ENCODE peak calls at places on chromosomes 7 and 10, in seven cellular contexts. One of them, this sample, is unnamed.

GRCh38 chr7:15866753-15867152 is 180.3 kb upstream of the MEOX2 start:
- DNase-seq in cardiac fibroblast: no peak
- DNase-seq in nephron progenitor cell: no peak
- DNase-seq in IMR-90: no peak
- DNase-seq in sigmoid colon: no peak
- DNase-seq in cardiac muscle cell: no peak
- DNase-seq in AG09309: no peak
- DNase-seq in this sample: no peak

GRCh38 chr10:29109700-29110099 is 179.2 kb upstream of the LYZL1 start:
- DNase-seq in sigmoid colon: no peak
- DNase-seq in cardiac muscle cell: no peak
- DNase-seq in nephron progenitor cell: no peak
- DNase-seq in cardiac fibroblast: no peak
- DNase-seq in AG09309: no peak
- DNase-seq in IMR-90: no peak
- DNase-seq in this sample: no peak

GRCh38 chr10:131625041-131625440 is 275.8 kb upstream of the PPP2R2D start:
- DNase-seq in nephron progenitor cell: no peak
- DNase-seq in AG09309: no peak
- DNase-seq in cardiac muscle cell: no peak
- DNase-seq in sigmoid colon: no peak
- DNase-seq in cardiac fibroblast: no peak
- DNase-seq in IMR-90: no peak
- DNase-seq in this sample: no peak

GRCh38 chr10:71158902-71159301 is 53.5 kb upstream of the UNC5B start:
- DNase-seq in nephron progenitor cell: no peak
- DNase-seq in IMR-90: no peak
- DNase-seq in sigmoid colon: no peak
- DNase-seq in AG09309: no peak
- DNase-seq in cardiac muscle cell: no peak
- DNase-seq in cardiac fibroblast: no peak
- DNase-seq in this sample: no peak

GRCh38 chr7:15104411-15105092 is 202.0 kb upstream of the DGKB start:
- DNase-seq in cardiac muscle cell: no peak
- DNase-seq in sigmoid colon: no peak
- DNase-seq in nephron progenitor cell: no peak
- DNase-seq in IMR-90: no peak
- DNase-seq in cardiac fibroblast: no peak
- DNase-seq in AG09309: no peak
- DNase-seq in this sample: no peak

GRCh38 chr7:130222-130572 is 62.2 kb upstream of the FAM20C start:
- DNase-seq in cardiac fibroblast: peak; percentile 25
- DNase-seq in sigmoid colon: peak; percentile 85
- DNase-seq in AG09309: no peak
- DNase-seq in IMR-90: no peak
- DNase-seq in nephron progenitor cell: no peak
- DNase-seq in cardiac muscle cell: no peak
- DNase-seq in this sample: no peak

GRCh38 chr10:113982745-113983144 is 60.9 kb upstream of the ADRB1 start:
- DNase-seq in IMR-90: no peak
- DNase-seq in cardiac fibroblast: no peak
- DNase-seq in sigmoid colon: no peak
- DNase-seq in cardiac muscle cell: no peak
- DNase-seq in AG09309: no peak
- DNase-seq in nephron progenitor cell: no peak
- DNase-seq in this sample: peak; percentile 42

GRCh38 chr7:96300487-96300886 is 21.4 kb downstream of the SLC25A13 start:
- DNase-seq in AG09309: no peak
- DNase-seq in nephron progenitor cell: no peak
- DNase-seq in sigmoid colon: no peak
- DNase-seq in IMR-90: no peak
- DNase-seq in cardiac fibroblast: no peak
- DNase-seq in cardiac muscle cell: peak; percentile 34
- DNase-seq in this sample: no peak

GRCh38 chr7:67021260-67021659 is 24.6 kb downstream of the TYW1 start:
- DNase-seq in nephron progenitor cell: no peak
- DNase-seq in AG09309: no peak
- DNase-seq in IMR-90: no peak
- DNase-seq in cardiac muscle cell: no peak
- DNase-seq in cardiac fibroblast: no peak
- DNase-seq in sigmoid colon: peak; percentile 17
- DNase-seq in this sample: no peak

GRCh38 chr10:105837951-105838350 is 1196.9 kb downstream of the SORCS3 start:
- DNase-seq in IMR-90: no peak
- DNase-seq in sigmoid colon: no peak
- DNase-seq in cardiac fibroblast: peak; percentile 21
- DNase-seq in cardiac muscle cell: peak; percentile 25
- DNase-seq in nephron progenitor cell: no peak
- DNase-seq in AG09309: no peak
- DNase-seq in this sample: peak; percentile 1

GRCh38 chr7:107813524-107813923 is 10.5 kb upstream of the SLC26A3 start:
- DNase-seq in AG09309: no peak
- DNase-seq in cardiac muscle cell: no peak
- DNase-seq in cardiac fibroblast: no peak
- DNase-seq in sigmoid colon: no peak
- DNase-seq in nephron progenitor cell: no peak
- DNase-seq in IMR-90: no peak
- DNase-seq in this sample: no peak

GRCh38 chr10:21518629-21519321 is 6.7 kb downstream of the SKIDA1 start:
- DNase-seq in cardiac fibroblast: no peak
- DNase-seq in cardiac muscle cell: peak; percentile 78
- DNase-seq in IMR-90: peak; percentile 56
- DNase-seq in AG09309: no peak
- DNase-seq in nephron progenitor cell: no peak
- DNase-seq in sigmoid colon: no peak
- DNase-seq in this sample: peak; percentile 14

GRCh38 chr10:103149991-103150622 is 43.0 kb downstream of the NT5C2 start:
- DNase-seq in IMR-90: no peak
- DNase-seq in cardiac muscle cell: peak; percentile 32
- DNase-seq in AG09309: no peak
- DNase-seq in cardiac fibroblast: no peak
- DNase-seq in sigmoid colon: no peak
- DNase-seq in nephron progenitor cell: no peak
- DNase-seq in this sample: no peak

GRCh38 chr10:1737222-1738061 is at the start of gene ADARB2:
- DNase-seq in IMR-90: no peak
- DNase-seq in cardiac fibroblast: no peak
- DNase-seq in nephron progenitor cell: peak; percentile 83
- DNase-seq in cardiac muscle cell: no peak
- DNase-seq in AG09309: no peak
- DNase-seq in sigmoid colon: no peak
- DNase-seq in this sample: peak; percentile 49

GRCh38 chr7:116222501-116222900 is 12.2 kb downstream of the TES start:
- DNase-seq in cardiac muscle cell: no peak
- DNase-seq in IMR-90: no peak
- DNase-seq in AG09309: no peak
- DNase-seq in sigmoid colon: no peak
- DNase-seq in cardiac fibroblast: no peak
- DNase-seq in nephron progenitor cell: no peak
- DNase-seq in this sample: no peak

GRCh38 chr10:13351340-13351915 is 3.3 kb upstream of the SEPHS1 start:
- DNase-seq in nephron progenitor cell: no peak
- DNase-seq in AG09309: no peak
- DNase-seq in cardiac muscle cell: no peak
- DNase-seq in sigmoid colon: no peak
- DNase-seq in IMR-90: no peak
- DNase-seq in cardiac fibroblast: no peak
- DNase-seq in this sample: no peak

GRCh38 chr10:89283174-89283987 is 18.5 kb upstream of the IFIT2 start:
- DNase-seq in nephron progenitor cell: peak; percentile 7
- DNase-seq in AG09309: no peak
- DNase-seq in cardiac fibroblast: peak; percentile 63
- DNase-seq in cardiac muscle cell: peak; percentile 45
- DNase-seq in sigmoid colon: no peak
- DNase-seq in IMR-90: peak; percentile 64
- DNase-seq in this sample: no peak

GRCh38 chr7:16114633-16115032 is 306.7 kb downstream of the CRPPA start:
- DNase-seq in sigmoid colon: no peak
- DNase-seq in cardiac muscle cell: peak; percentile 78
- DNase-seq in AG09309: peak; percentile 23
- DNase-seq in IMR-90: peak; percentile 59
- DNase-seq in nephron progenitor cell: no peak
- DNase-seq in cardiac fibroblast: peak; percentile 77
- DNase-seq in this sample: peak; percentile 71

GRCh38 chr7:117096297-117096696 is 143.0 kb downstream of the ST7 start:
- DNase-seq in cardiac fibroblast: no peak
- DNase-seq in sigmoid colon: no peak
- DNase-seq in IMR-90: no peak
- DNase-seq in AG09309: no peak
- DNase-seq in cardiac muscle cell: no peak
- DNase-seq in nephron progenitor cell: no peak
- DNase-seq in this sample: no peak

GRCh38 chr7:140734096-140734495 is 37.6 kb downstream of the NDUFB2 start:
- DNase-seq in cardiac muscle cell: no peak
- DNase-seq in IMR-90: no peak
- DNase-seq in nephron progenitor cell: no peak
- DNase-seq in sigmoid colon: no peak
- DNase-seq in cardiac fibroblast: no peak
- DNase-seq in AG09309: no peak
- DNase-seq in this sample: no peak
- TF ChIP-seq CTCF in cardiac muscle cell: no peak
- TF ChIP-seq CTCF in IMR-90: no peak
- TF ChIP-seq CTCF in nephron progenitor cell: no peak
- TF ChIP-seq CTCF in sigmoid colon: no peak
- TF ChIP-seq CTCF in cardiac fibroblast: no peak
- TF ChIP-seq CTCF in AG09309: no peak
- TF ChIP-seq CTCF in this sample: no peak

GRCh38 chr10:128632694-128633093 is 506.5 kb upstream of the MKI67 start:
- DNase-seq in IMR-90: no peak
- DNase-seq in nephron progenitor cell: no peak
- DNase-seq in sigmoid colon: no peak
- DNase-seq in cardiac muscle cell: no peak
- DNase-seq in AG09309: no peak
- DNase-seq in cardiac fibroblast: no peak
- DNase-seq in this sample: no peak

GRCh38 chr10:128631801-128632241 is 505.6 kb upstream of the MKI67 start:
- DNase-seq in IMR-90: no peak
- DNase-seq in cardiac muscle cell: peak; percentile 50
- DNase-seq in AG09309: no peak
- DNase-seq in sigmoid colon: no peak
- DNase-seq in nephron progenitor cell: no peak
- DNase-seq in cardiac fibroblast: peak; percentile 10
- DNase-seq in this sample: no peak

GRCh38 chr10:128629111-128630096 is 503.2 kb upstream of the MKI67 start:
- DNase-seq in AG09309: no peak
- DNase-seq in sigmoid colon: no peak
- DNase-seq in IMR-90: no peak
- DNase-seq in nephron progenitor cell: no peak
- DNase-seq in cardiac fibroblast: peak; percentile 0
- DNase-seq in cardiac muscle cell: peak; percentile 30
- DNase-seq in this sample: peak; percentile 73

GRCh38 chr10:128630787-128631252 is 504.6 kb upstream of the MKI67 start:
- DNase-seq in IMR-90: no peak
- DNase-seq in cardiac fibroblast: no peak
- DNase-seq in sigmoid colon: no peak
- DNase-seq in cardiac muscle cell: peak; percentile 7
- DNase-seq in AG09309: no peak
- DNase-seq in nephron progenitor cell: no peak
- DNase-seq in this sample: peak; percentile 39

DNA sequence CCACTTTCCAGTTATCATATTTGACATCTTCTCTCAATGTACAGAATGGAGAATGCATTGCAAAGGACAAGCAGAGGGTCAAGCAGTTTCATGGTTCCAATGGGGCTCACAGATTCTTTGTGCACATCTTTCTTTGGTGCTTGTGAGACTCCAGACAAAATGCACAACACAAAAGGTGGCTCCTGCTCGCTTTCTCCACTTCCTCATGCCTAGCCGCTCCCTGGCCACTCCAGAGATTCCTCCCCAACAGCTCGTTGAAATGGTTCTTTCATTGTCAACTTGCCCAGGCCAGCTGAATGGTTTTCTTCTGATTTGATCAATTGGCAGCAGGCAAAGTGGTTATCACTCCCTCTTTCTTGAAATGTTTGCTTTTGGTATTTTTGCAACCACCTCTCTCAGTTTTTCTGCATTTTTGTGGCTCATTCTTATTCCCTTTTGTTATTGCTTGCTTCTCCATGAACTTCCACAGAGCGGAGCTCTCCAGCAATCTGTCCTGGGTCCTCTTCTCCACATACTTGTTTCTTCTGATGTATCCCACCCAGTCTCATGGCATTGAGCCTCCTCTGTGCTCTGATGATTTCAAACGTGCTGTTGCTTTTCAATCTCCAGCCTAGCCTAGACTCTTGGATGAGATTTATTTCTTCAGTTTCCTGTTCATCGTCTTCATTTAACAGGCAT is 507.8 kb upstream of the MKI67 start:
- DNase-seq in cardiac fibroblast: no peak
- DNase-seq in IMR-90: no peak
- DNase-seq in cardiac muscle cell: peak; percentile 32
- DNase-seq in nephron progenitor cell: no peak
- DNase-seq in AG09309: no peak
- DNase-seq in sigmoid colon: no peak
- DNase-seq in this sample: no peak
- TF ChIP-seq CTCF in cardiac fibroblast: no peak
- TF ChIP-seq CTCF in IMR-90: no peak
- TF ChIP-seq CTCF in cardiac muscle cell: peak; percentile 40
- TF ChIP-seq CTCF in nephron progenitor cell: peak; percentile 32
- TF ChIP-seq CTCF in AG09309: no peak
- TF ChIP-seq CTCF in sigmoid colon: no peak
- TF ChIP-seq CTCF in this sample: peak; percentile 29

GRCh38 chr10:110488944-110489343 is 8.8 kb upstream of the DUSP5 start:
- DNase-seq in sigmoid colon: no peak
- DNase-seq in IMR-90: no peak
- DNase-seq in AG09309: no peak
- DNase-seq in cardiac fibroblast: no peak
- DNase-seq in nephron progenitor cell: no peak
- DNase-seq in cardiac muscle cell: no peak
- DNase-seq in this sample: no peak
- TF ChIP-seq CTCF in sigmoid colon: no peak
- TF ChIP-seq CTCF in IMR-90: no peak
- TF ChIP-seq CTCF in AG09309: no peak
- TF ChIP-seq CTCF in cardiac fibroblast: no peak
- TF ChIP-seq CTCF in nephron progenitor cell: no peak
- TF ChIP-seq CTCF in cardiac muscle cell: no peak
- TF ChIP-seq CTCF in this sample: no peak

GRCh38 chr10:16155761-16156322 is 281.0 kb upstream of the PTER start:
- DNase-seq in AG09309: no peak
- DNase-seq in nephron progenitor cell: no peak
- DNase-seq in cardiac fibroblast: no peak
- DNase-seq in IMR-90: no peak
- DNase-seq in sigmoid colon: no peak
- DNase-seq in cardiac muscle cell: no peak
- DNase-seq in this sample: no peak
- TF ChIP-seq CTCF in AG09309: no peak
- TF ChIP-seq CTCF in nephron progenitor cell: no peak
- TF ChIP-seq CTCF in cardiac fibroblast: no peak
- TF ChIP-seq CTCF in IMR-90: no peak
- TF ChIP-seq CTCF in sigmoid colon: no peak
- TF ChIP-seq CTCF in cardiac muscle cell: no peak
- TF ChIP-seq CTCF in this sample: no peak

GRCh38 chr7:52917982-52918578 is 117.4 kb upstream of the POM121L12 start:
- DNase-seq in nephron progenitor cell: peak; percentile 10
- DNase-seq in cardiac muscle cell: no peak
- DNase-seq in AG09309: no peak
- DNase-seq in sigmoid colon: no peak
- DNase-seq in IMR-90: no peak
- DNase-seq in cardiac fibroblast: no peak
- DNase-seq in this sample: no peak
- TF ChIP-seq CTCF in nephron progenitor cell: peak; percentile 39
- TF ChIP-seq CTCF in cardiac muscle cell: no peak
- TF ChIP-seq CTCF in AG09309: no peak
- TF ChIP-seq CTCF in sigmoid colon: no peak
- TF ChIP-seq CTCF in IMR-90: no peak
- TF ChIP-seq CTCF in cardiac fibroblast: no peak
- TF ChIP-seq CTCF in this sample: no peak

GRCh38 chr7:132075573-132075972 is 500.7 kb downstream of the PLXNA4 start:
- DNase-seq in cardiac muscle cell: no peak
- DNase-seq in AG09309: no peak
- DNase-seq in nephron progenitor cell: peak; percentile 18
- DNase-seq in cardiac fibroblast: no peak
- DNase-seq in sigmoid colon: no peak
- DNase-seq in IMR-90: no peak
- DNase-seq in this sample: no peak
- TF ChIP-seq CTCF in cardiac muscle cell: no peak
- TF ChIP-seq CTCF in AG09309: no peak
- TF ChIP-seq CTCF in nephron progenitor cell: no peak
- TF ChIP-seq CTCF in cardiac fibroblast: no peak
- TF ChIP-seq CTCF in sigmoid colon: no peak
- TF ChIP-seq CTCF in IMR-90: no peak
- TF ChIP-seq CTCF in this sample: no peak

This sample was measured in epithelial cell of esophagus.